ENCODE peak calls at places on chromosome 7, in four cellular contexts. P is HepG2, G is K562, D is H1. W is an unnamed sample.

GRCh38 chr7:77904252-77904651 is 105.7 kb downstream of the PHTF2 start:
- DNase-seq in P (no peak), D (no peak), G (no peak), W (no peak)

GRCh38 chr7:128115821-128116723 is 84.8 kb upstream of the LRRC4 start:
- DNase-seq in D (peak), G (no peak), P (no peak), W (no peak)

GRCh38 chr7:139681463-139681755 is 96.4 kb downstream of the HIPK2 start:
- DNase-seq in G (peak), P (no peak), D (no peak), W (no peak)

GRCh38 chr7:99910976-99911375 is 8.4 kb downstream of the TRIM4 start:
- DNase-seq in G (no peak), D (no peak), P (no peak), W (no peak)

GRCh38 chr7:98418636-98419315 is 17.9 kb upstream of the BAIAP2L1 start:
- DNase-seq in D (no peak), P (peak), G (peak), W (no peak)

GRCh38 chr7:101537205-101537604 is 91.9 kb downstream of the MYL10 start:
- DNase-seq in P (peak), G (no peak), D (no peak), W (no peak)

GRCh38 chr7:49787980-49788379 is 14.5 kb downstream of the VWC2 start:
- DNase-seq in G (no peak), D (no peak), P (no peak), W (no peak)

GRCh38 chr7:44104880-44105771 is 981 bp downstream of the AEBP1 start:
- DNase-seq in P (no peak), D (peak), G (no peak), W (no peak)

GRCh38 chr7:104843198-104843597 is 170.8 kb upstream of the KMT2E start:
- DNase-seq in D (no peak), P (no peak), G (no peak), W (no peak)

GRCh38 chr7:143882020-143882610 is 19.9 kb downstream of the TCAF1 start:
- DNase-seq in G (peak), D (peak), P (peak), W (no peak)

GRCh38 chr7:128732521-128733277 is 6.5 kb upstream of the CALU start:
- DNase-seq in G (no peak), D (no peak), P (no peak), W (no peak)

GRCh38 chr7:75639893-75640600 is 98.7 kb downstream of the HIP1 start:
- DNase-seq in G (no peak), D (peak), P (no peak), W (no peak)

GRCh38 chr7:121797283-121798037 is 75.5 kb upstream of the PTPRZ1 start:
- DNase-seq in G (no peak), D (no peak), P (no peak), W (no peak)

GRCh38 chr7:95304990-95305389 is 19.3 kb downstream of the PON1 start:
- DNase-seq in G (no peak), P (no peak), D (no peak), W (no peak)

GRCh38 chr7:46759711-46760480 is 822.0 kb downstream of the TNS3 start:
- DNase-seq in D (no peak), G (no peak), P (no peak), W (no peak)

GRCh38 chr7:17427924-17428323 is 129.5 kb downstream of the AHR start:
- DNase-seq in P (no peak), D (no peak), G (no peak), W (no peak)

GRCh38 chr7:55563596-55564325 is 8.5 kb downstream of the VOPP1 start:
- DNase-seq in D (no peak), P (no peak), G (no peak), W (no peak)

GRCh38 chr7:106205621-106206222 is 79.1 kb downstream of the NAMPT start:
- DNase-seq in G (no peak), P (no peak), D (no peak), W (peak)

GRCh38 chr7:45188736-45189135 is 31.1 kb downstream of the RAMP3 start:
- DNase-seq in D (no peak), P (no peak), G (no peak), W (no peak)

GRCh38 chr7:55138663-55139062 is 119.8 kb downstream of the EGFR start:
- DNase-seq in D (no peak), P (no peak), G (no peak), W (no peak)

GRCh38 chr7:57427594-57427993 is 22.4 kb upstream of the ZNF716 start:
- DNase-seq in P (no peak), G (no peak), D (no peak), W (no peak)

GRCh38 chr7:135247746-135248471 is 14.3 kb downstream of the STRA8 start:
- DNase-seq in P (no peak), D (peak), G (no peak), W (no peak)

GRCh38 chr7:142887282-142888015 is 1.9 kb upstream of the TRPV6 start:
- DNase-seq in P (no peak), D (no peak), G (no peak), W (no peak)

GRCh38 chr7:88109612-88110011 is 110.2 kb downstream of the SRI start:
- DNase-seq in D (no peak), P (no peak), G (no peak), W (no peak)

DNA sequence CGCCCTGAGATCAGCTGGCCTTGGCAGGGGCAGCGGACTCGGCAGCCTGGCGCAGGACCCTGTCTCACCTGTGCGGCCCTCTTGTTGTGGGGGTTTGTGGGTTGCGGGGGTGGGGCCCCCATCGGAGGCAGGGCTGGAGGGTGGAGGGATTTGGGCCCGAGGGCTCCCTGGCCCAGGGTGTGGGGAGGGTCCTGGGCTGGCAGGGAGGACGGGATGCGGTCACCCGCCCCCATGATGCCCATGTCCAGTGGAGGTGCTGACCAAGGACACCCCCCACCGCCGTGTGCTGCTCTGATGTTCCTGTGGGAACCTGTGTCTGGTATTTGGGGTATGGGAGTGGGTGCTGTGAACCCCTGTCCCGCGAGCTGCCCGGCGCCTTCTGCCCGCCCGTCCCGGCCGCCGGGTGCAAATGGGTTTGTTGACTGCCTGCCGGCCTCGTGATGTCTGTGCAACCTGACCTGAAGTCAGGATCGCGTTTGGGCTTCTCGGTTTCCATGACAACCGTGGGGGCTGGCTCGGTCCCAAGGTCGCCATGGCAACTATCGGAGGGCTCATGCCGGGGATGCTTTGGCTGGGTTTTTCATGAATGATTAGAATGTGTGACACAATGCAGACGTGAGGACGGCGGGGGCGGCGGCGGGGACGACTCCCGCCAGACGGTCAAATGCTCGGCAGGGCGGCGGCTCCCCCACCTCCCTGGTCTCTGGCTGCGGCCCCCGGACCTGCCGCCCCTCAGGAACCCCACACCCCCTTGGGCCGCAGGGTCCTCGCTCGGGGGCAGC is 7.3 kb downstream of the MAFK start:
- DNase-seq in P (no peak), D (peak), G (peak), W (no peak)
- H3K4me3 ChIP-seq in P (peak), D (no peak), G (no peak), W (no peak)

GRCh38 chr7:85612514-85612913 is 425.7 kb upstream of the SEMA3D start:
- DNase-seq in P (no peak), D (no peak), G (no peak), W (no peak)
- TF ChIP-seq CBX5 in P (no peak), D (no peak), G (no peak), W (no peak)

GRCh38 chr7:69825031-69825681 is 226.9 kb downstream of the AUTS2 start:
- DNase-seq in G (no peak), D (no peak), P (no peak), W (no peak)
- H3K4me3 ChIP-seq in G (no peak), D (no peak), P (no peak), W (peak)

GRCh38 chr7:114979803-114980507 is 58.1 kb downstream of the MDFIC start:
- DNase-seq in P (no peak), D (no peak), G (no peak), W (no peak)
- TF ChIP-seq CBX5 in P (no peak), D (no peak), G (no peak), W (no peak)

GRCh38 chr7:5594616-5595544 is 171.2 kb upstream of the TNRC18 start:
- DNase-seq in G (peak), D (peak), P (no peak), W (no peak)

GRCh38 chr7:5590596-5591546 is 167.2 kb upstream of the TNRC18 start:
- DNase-seq in D (no peak), G (no peak), P (no peak), W (no peak)

GRCh38 chr7:5589819-5590595 is 166.4 kb upstream of the TNRC18 start:
- DNase-seq in D (no peak), P (no peak), G (no peak), W (no peak)

GRCh38 chr7:5595545-5596045 is 172.0 kb upstream of the TNRC18 start:
- DNase-seq in D (no peak), P (no peak), G (peak), W (no peak)

DNA sequence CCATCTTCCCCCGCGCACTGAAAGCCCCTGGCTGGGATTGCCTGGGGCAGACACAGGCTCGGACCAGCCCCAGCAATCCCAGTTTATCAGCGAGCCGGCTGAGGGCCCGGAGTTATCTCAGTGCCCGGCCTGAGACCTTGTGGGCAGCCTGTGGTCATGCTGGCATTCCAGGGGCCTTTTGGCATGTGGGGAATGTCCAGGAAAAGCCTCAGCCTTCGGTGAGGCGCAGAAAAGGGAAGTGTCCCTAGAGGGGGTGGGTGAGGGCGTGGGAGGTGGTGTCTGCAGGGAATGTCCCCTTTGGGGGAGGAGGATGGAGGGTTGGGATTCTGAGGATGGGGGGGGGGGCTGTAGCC is 167.9 kb upstream of the TNRC18 start:
- DNase-seq in D (no peak), G (no peak), P (peak), W (no peak)
- H3K4me3 ChIP-seq in D (no peak), G (no peak), P (no peak), W (peak)

DNA sequence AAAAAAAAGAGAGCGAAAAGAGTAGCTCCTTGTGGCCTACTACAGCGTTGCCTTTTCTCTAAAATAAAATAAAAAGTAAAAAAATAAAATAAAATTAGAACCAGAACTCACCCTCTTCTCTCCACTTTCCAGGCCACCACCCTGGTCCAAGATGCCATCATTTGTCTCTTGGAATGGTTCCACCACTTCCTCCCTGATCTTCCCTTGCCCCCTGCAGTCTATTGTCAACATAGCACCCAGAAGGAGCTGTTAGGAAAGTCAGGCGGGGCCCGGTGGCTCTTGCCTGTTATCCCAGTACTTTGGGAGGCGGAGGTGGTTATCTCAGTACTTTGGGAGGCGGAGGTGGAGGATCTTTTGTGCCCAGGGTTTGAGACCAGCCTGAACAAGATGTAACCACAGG is 7.6 kb upstream of the GRID2IP start:
- DNase-seq in P (peak), G (peak), D (no peak), W (no peak)
- TF ChIP-seq CBX5 in P (no peak), G (no peak), D (no peak), W (no peak)

GRCh38 chr7:41702635-41703371 is at the start of gene INHBA:
- DNase-seq in G (no peak), P (no peak), D (no peak), W (no peak)

GRCh38 chr7:41699532-41699931 is 3.4 kb downstream of the INHBA start:
- DNase-seq in G (no peak), P (no peak), D (peak), W (no peak)

GRCh38 chr7:41701068-41701467 is 1.8 kb downstream of the INHBA start:
- DNase-seq in D (no peak), P (no peak), G (no peak), W (no peak)

GRCh38 chr7:41700044-41700471 is 2.8 kb downstream of the INHBA start:
- DNase-seq in G (no peak), P (no peak), D (peak), W (no peak)

GRCh38 chr7:41701542-41701941 is 1.3 kb downstream of the INHBA start:
- DNase-seq in D (no peak), P (no peak), G (no peak), W (no peak)
- H3K4me3 ChIP-seq in D (peak), P (no peak), G (no peak), W (no peak)

GRCh38 chr7:150801242-150801945 is 825 bp downstream of the TMEM176A start:
- DNase-seq in D (peak), G (no peak), P (no peak), W (no peak)

GRCh38 chr7:150801946-150802771 is 1.6 kb downstream of the TMEM176A start:
- DNase-seq in D (no peak), G (no peak), P (no peak), W (no peak)

GRCh38 chr7:150799741-150800575 is at the start of gene TMEM176B:
- DNase-seq in D (peak), G (no peak), P (no peak), W (no peak)

GRCh38 chr7:150799156-150799555 is 1.0 kb downstream of the TMEM176B start:
- DNase-seq in G (no peak), D (no peak), P (no peak), W (no peak)

GRCh38 chr7:150800576-150801241 is at the start of gene TMEM176A:
- DNase-seq in D (peak), P (no peak), G (no peak), W (no peak)
- TF ChIP-seq CBX5 in D (no peak), P (no peak), G (no peak), W (no peak)

GRCh38 chr7:112160130-112160770 is 45.9 kb downstream of the DOCK4 start:
- DNase-seq in G (no peak), P (peak), D (no peak), W (no peak)

GRCh38 chr7:112163021-112163310 is 43.2 kb downstream of the DOCK4 start:
- DNase-seq in G (no peak), D (no peak), P (no peak), W (no peak)

GRCh38 chr7:112160771-112161150 is 45.4 kb downstream of the DOCK4 start:
- DNase-seq in D (no peak), P (peak), G (no peak), W (no peak)

GRCh38 chr7:112162161-112163020 is 43.8 kb downstream of the DOCK4 start:
- DNase-seq in P (peak), G (no peak), D (peak), W (no peak)

DNA sequence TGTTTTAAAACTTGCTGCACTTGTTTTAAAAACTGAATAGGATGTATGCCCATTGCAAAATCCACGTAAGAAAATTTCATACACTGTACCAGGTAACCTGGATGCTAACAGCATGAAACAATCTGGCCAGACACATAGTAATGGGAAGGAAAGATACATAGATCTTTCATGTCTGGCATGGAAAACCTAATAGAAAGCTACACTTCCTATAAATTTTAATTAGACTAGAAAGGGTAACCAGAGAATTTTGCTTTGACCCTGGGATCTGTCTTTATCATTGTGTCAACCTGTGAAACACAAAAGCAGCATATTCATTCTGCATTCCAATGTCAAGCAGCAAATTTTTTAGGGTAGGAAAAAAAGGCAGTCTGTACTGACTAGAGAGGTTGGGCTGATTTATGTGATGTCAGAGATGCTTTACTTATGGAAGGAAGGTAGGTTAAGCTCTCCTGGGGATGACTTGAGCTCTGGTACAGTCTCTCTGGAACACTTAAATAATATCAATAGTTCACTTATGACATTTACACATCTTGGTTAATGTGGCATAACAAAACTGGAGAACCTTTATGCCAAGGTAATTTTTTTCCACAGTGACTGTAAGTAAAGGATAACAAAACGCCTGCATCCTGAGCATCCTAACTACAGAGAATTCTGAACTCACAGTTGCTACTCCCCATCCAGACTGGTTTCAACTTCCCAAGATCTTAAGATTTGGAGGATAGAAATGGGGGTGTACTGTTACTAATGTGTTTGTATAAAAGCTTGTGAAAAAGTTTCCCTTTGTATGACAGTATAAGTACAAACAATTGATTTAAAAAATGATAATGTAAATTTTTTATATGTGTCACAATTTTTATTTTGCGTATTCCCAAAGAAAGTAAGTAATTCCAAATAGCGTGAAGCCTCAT is 44.7 kb downstream of the DOCK4 start:
- DNase-seq in D (no peak), G (no peak), P (peak), W (no peak)
- H3K4me3 ChIP-seq in D (no peak), G (no peak), P (peak), W (no peak)

DNA sequence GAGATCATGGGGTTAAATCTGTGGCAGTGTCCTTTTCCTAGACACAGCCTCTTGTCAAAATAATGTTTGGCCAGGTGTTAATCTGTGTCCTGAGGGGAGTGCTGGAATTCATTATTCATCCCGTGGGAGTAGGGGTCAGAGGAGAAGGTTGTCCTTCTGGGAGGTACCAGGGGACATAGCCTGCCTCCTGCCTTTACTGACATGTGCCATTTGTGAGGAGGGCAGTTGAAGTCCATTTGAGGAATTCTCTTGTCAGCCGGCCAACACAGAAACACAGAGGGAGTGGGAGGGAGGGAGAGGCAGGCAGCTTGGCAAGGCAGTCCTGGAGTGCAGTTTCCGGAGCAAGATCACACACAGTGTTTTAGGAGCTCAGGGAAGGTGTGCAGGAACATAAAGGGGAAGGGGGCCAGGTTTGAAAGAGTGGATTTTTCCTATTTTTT is 368.9 kb downstream of the AUTS2 start:
- DNase-seq in D (no peak), P (no peak), G (no peak), W (no peak)
- TF ChIP-seq CBX5 in D (no peak), P (no peak), G (no peak), W (no peak)

W was measured in GM12878.